ENCODE peak calls at places on chromosomes 7 and 10, in seven cellular contexts. I is adrenal gland, M is heart left ventricle, G is A549, C is transverse colon, F is ovary, V is GM12878. J is an unnamed sample.

GRCh38 chr7:21318916-21319270 is 109.0 kb upstream of the SP4 start:
- DNase-seq in I (no peak), M (no peak), G (no peak), C (no peak), F (no peak), V (no peak), J (no peak)

GRCh38 chr7:98810166-98810802 is 59.5 kb downstream of the TMEM130 start:
- DNase-seq in I (no peak), M (no peak), G (no peak), C (no peak), F (no peak), V (no peak), J (no peak)

GRCh38 chr10:24974978-24975377 is 22.6 kb upstream of the PRTFDC1 start:
- DNase-seq in I (peak), M (peak), G (peak), C (no peak), F (peak), V (no peak), J (no peak)

GRCh38 chr7:23544913-23545354 is 13.2 kb upstream of the TRA2A start:
- DNase-seq in I (no peak), M (no peak), G (peak), C (no peak), F (no peak), V (peak), J (no peak)

GRCh38 chr10:107409517-107409916 is 245.0 kb upstream of the SORCS1 start:
- DNase-seq in I (no peak), M (no peak), G (no peak), C (peak), F (no peak), V (no peak), J (no peak)

GRCh38 chr10:77974396-77975074 is 48.0 kb upstream of the DLG5 start:
- DNase-seq in I (no peak), M (no peak), G (peak), C (peak), F (no peak), V (no peak), J (peak)

GRCh38 chr10:117222552-117223412 is 18.1 kb upstream of the SLC18A2 start:
- DNase-seq in I (no peak), M (no peak), G (no peak), C (no peak), F (no peak), V (no peak), J (no peak)

GRCh38 chr7:131145770-131146169 is 181.9 kb upstream of the MKLN1 start:
- DNase-seq in I (no peak), M (no peak), G (peak), C (no peak), F (no peak), V (no peak), J (no peak)

GRCh38 chr10:72335394-72336258 is 19.1 kb downstream of the DNAJB12 start:
- DNase-seq in I (peak), M (peak), G (no peak), C (peak), F (peak), V (no peak), J (peak)

GRCh38 chr7:150451097-150451793 is 815 bp downstream of the GIMAP8 start:
- DNase-seq in I (peak), M (peak), G (no peak), C (peak), F (no peak), V (peak), J (no peak)

GRCh38 chr10:110876000-110876399 is 4.3 kb downstream of the PDCD4 start:
- DNase-seq in I (no peak), M (no peak), G (no peak), C (no peak), F (no peak), V (no peak), J (no peak)

GRCh38 chr10:131231323-131231964 is 80.1 kb downstream of the TCERG1L start:
- DNase-seq in I (no peak), M (no peak), G (no peak), C (no peak), F (no peak), V (no peak), J (no peak)

GRCh38 chr10:102869290-102870198 is at the start of gene AS3MT:
- DNase-seq in I (peak), M (peak), G (peak), C (peak), F (peak), V (no peak), J (no peak)

GRCh38 chr10:102802920-102803534 is 34.2 kb downstream of the CYP17A1 start:
- DNase-seq in I (peak), M (peak), G (no peak), C (peak), F (peak), V (peak), J (no peak)

GRCh38 chr7:154916381-154917213 is 86.3 kb downstream of the PAXIP1 start:
- DNase-seq in I (no peak), M (no peak), G (no peak), C (no peak), F (no peak), V (no peak), J (no peak)

DNA sequence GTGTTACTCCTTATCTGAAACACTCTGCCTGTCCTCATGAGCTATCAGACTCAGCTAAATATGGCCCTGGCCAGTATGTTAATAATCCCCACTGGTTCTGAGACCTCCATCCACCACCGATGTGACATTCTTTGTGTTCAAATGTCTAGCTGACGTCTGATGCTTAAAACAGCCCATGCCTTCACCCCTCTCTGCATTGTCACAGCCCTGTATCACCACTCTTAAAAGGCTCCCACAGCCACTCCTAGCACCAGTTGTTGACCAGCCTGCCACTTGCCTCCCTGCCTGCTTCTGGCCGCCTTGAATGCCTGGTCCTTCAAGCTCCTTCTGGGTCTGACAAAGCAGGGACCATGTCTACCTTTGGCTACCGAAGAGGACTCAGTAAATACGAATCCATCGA is at the start of gene LMOD2:
- DNase-seq in I (no peak), M (peak), G (no peak), C (no peak), F (no peak), V (no peak), J (no peak)
- TF ChIP-seq POLR2A in I (no peak), M (peak), G (no peak), C (no peak), F (no peak), V (no peak), J (no peak)

DNA sequence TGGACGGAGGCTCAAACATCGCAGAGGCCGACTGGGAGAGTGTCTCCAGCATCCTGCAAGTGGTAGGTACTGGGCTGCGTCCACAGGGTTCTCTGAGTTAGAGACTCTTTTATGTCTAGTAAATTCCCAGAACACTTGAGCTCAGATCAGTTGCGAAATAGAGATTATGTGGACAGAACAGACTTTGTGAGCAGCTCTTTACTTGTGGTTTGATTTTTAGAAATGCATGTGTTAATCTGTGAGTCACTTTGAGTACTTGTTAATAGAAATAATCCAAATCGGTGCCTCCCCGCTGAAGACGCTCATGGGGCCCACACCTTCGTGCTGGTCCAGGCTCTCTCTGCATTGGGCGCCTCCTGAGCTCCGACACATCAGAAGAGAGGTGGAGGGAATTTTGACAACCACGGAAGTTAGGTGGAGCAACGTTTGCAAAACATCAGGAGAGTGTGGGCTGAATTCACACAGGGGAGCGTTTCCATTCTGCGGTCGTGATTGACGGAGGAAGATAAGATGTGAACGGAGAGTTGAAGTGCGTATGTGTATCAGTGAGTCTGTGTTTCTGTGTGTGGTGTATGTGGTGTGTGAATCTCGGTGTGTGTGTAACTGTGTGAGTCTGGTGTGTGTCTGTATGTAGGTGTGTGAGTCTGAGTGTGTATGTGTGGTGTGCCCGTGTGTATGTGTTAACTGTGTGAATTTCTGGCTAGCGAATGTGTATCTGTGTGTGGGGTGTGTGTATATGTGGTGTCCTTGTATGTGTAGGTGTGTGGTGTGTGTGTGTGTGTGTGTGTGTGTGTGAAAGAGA is 32.1 kb downstream of the PFKP start:
- DNase-seq in I (no peak), M (no peak), G (no peak), C (no peak), F (no peak), V (no peak), J (no peak)
- TF ChIP-seq POLR2A in I (no peak), M (no peak), G (no peak), C (no peak), F (no peak), V (no peak), J (no peak)

GRCh38 chr7:1741751-1742554 is 71.9 kb downstream of the ELFN1 start:
- DNase-seq in I (no peak), M (no peak), G (no peak), C (peak), F (no peak), V (no peak), J (no peak)
- TF ChIP-seq POLR2A in I (no peak), M (no peak), G (no peak), C (no peak), F (no peak), V (no peak), J (no peak)

DNA sequence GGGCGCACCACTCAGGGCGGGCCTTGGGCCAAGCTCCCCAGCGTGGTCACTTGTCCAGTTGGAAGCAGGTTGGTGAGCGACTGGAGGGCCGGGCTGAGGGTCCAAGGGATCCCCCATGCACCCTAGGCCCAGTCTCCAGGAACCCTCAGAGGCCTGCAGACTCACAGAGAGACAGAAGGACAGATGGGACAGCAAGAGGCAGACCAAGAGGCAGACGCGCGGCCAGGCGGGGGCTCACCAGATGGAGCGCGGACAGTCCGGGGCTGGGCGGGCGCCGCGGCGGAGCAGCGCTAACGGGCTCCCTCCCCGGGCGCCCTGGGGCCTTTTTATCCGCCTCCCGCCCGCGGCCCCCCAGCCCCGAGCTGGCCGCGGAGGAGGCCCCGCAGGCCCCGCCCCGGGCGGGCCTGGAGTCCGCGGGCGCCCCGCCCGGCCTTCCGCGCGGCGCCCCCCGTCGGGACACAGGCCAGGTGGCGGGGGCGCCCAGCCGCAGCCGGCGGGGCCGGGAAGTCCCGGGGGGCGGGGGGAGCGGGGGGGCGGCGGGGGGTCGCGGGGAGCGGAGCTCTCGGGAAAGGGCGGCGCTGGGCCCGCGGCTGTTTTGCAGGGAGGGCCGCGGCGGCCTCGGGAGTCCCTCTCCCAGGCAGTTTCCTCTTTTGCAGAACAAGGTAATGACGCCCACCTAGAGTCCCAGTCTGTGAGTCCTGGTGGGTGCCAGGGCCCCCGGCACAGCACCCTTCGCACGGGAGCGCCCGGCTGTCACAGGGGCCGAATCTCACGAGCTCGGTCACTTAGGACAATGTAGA is at the start of gene LOXL4:
- DNase-seq in I (no peak), M (no peak), G (peak), C (no peak), F (peak), V (no peak), J (no peak)
- TF ChIP-seq POLR2A in I (no peak), M (no peak), G (no peak), C (no peak), F (no peak), V (no peak), J (no peak)

DNA sequence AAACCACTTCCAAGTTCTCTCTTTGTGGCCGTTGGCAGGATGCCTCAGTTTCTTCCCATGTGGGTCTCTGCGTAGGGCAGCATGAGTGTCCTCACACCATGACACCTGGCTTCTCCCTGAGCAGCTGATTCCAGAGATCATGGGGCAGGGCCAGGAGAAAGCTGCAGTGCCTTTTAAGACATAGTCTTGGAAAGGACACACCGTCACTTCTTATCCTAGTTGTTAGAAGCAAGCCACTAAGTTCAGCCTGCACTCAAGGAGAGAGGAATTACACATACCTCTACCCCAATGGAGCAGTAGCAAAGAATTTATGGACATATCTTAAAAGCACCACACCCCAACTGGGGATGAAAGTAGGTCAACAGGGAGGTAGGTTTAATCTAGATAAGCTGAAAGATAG is 16.4 kb downstream of the NODAL start:
- DNase-seq in I (no peak), M (no peak), G (no peak), C (peak), F (no peak), V (no peak), J (no peak)
- TF ChIP-seq POLR2A in I (no peak), M (no peak), G (no peak), C (no peak), F (no peak), V (no peak), J (no peak)

DNA sequence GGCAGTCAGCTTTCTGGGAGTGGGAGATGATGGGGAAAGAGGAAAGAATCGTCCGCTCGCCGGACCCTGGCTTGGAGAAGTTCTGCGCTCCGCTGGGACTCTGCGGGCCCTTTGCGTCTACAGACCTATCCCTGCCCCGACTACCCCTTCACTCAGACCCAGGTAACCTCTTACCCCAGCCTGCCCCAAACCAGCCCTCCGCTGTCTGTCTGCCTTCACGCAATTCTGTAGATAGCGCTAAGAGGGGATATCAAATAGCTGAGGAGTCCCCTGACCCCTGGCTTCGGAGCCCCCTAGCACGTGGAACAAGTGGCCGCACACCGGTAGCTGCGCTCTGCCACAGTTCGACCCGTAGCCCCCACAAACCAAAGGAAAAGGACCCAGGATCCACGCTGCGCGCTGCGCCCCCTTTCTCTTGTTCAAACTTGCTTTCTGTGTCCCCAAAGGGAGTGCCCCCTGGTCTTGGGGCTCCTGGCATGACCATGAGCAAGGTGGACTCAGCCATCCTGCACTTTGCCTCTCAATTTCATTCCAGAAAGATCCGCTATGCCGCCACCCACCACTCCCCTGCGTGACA is 7.0 kb downstream of the HOXA4 start:
- DNase-seq in I (no peak), M (no peak), G (no peak), C (no peak), F (no peak), V (no peak), J (no peak)
- TF ChIP-seq POLR2A in I (no peak), M (no peak), G (no peak), C (no peak), F (no peak), V (no peak), J (no peak)

J was measured in stomach.